ENCODE peak calls at places on chromosomes 13 and 19, in nine cellular contexts. R is upper lobe of right lung, B is BJ, J is fibroblast of lung, I is mammary epithelial cell, H is DND-41, P is RWPE1, T is neural crest cell, D is ovary. E is an unnamed sample.

GRCh38 chr19:2462635-2463421 is 6.1 kb upstream of the LMNB2 start:
- DNase-seq in P (peak), J (peak), H (no peak), I (peak), R (peak), D (peak), B (peak), T (peak), E (peak)

GRCh38 chr13:100594731-100595130 is 6.1 kb upstream of the GGACT start:
- DNase-seq in D (no peak), J (no peak), P (no peak), H (no peak), R (no peak), T (no peak), B (no peak), I (no peak), E (no peak)

GRCh38 chr13:87537946-87538345 is 133.2 kb upstream of the SLITRK5 start:
- DNase-seq in D (no peak), R (no peak), B (no peak), J (no peak), I (no peak), P (no peak), H (no peak), T (no peak), E (no peak)

GRCh38 chr19:28913626-28914025 is 299.3 kb downstream of the UQCRFS1 start:
- DNase-seq in I (no peak), T (no peak), J (no peak), R (no peak), H (no peak), B (no peak), D (no peak), P (no peak), E (no peak)

GRCh38 chr19:11264452-11265176 is 2.3 kb upstream of the DOCK6 start:
- DNase-seq in P (peak), R (peak), B (no peak), T (no peak), D (no peak), H (no peak), I (no peak), J (no peak), E (no peak)

GRCh38 chr13:108508263-108508662 is 121.1 kb upstream of the MYO16 start:
- DNase-seq in J (peak), D (no peak), R (no peak), B (no peak), I (no peak), H (no peak), P (peak), T (no peak), E (no peak)

GRCh38 chr13:49926019-49926418 is 10.1 kb downstream of the SPRYD7 start:
- DNase-seq in H (no peak), P (no peak), T (no peak), J (no peak), I (no peak), B (no peak), D (no peak), R (no peak), E (no peak)

GRCh38 chr13:92805766-92806165 is 420.8 kb upstream of the GPC6 start:
- DNase-seq in D (no peak), I (no peak), P (no peak), R (no peak), J (no peak), H (no peak), T (no peak), B (no peak), E (no peak)

DNA sequence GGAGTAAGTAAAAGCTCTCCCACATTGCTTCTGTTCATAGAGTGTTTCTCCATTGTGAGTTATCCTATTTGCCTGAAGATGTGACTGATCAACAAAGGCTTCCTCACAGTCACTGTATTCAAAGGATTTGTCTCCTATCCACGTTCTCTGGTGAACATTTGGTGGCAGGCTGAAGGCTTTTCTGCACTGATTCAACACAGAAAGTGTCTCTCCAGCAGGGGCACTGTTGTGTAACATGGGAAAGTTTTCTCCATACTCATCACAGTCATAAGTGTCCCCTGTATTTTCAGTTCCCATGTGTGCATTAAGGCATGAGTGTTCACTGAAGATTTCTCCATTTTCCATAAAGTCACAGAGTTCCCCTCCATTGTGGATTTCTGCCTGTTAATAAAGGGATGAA is 17.6 kb downstream of the ZNF121 start:
- DNase-seq in H (no peak), R (no peak), I (no peak), J (no peak), T (no peak), B (no peak), P (no peak), D (no peak), E (no peak)
- TF ChIP-seq CTCF in H (peak), R (no peak), I (no peak), J (no peak), T (peak), B (no peak), P (no peak), D (no peak), E (peak)

DNA sequence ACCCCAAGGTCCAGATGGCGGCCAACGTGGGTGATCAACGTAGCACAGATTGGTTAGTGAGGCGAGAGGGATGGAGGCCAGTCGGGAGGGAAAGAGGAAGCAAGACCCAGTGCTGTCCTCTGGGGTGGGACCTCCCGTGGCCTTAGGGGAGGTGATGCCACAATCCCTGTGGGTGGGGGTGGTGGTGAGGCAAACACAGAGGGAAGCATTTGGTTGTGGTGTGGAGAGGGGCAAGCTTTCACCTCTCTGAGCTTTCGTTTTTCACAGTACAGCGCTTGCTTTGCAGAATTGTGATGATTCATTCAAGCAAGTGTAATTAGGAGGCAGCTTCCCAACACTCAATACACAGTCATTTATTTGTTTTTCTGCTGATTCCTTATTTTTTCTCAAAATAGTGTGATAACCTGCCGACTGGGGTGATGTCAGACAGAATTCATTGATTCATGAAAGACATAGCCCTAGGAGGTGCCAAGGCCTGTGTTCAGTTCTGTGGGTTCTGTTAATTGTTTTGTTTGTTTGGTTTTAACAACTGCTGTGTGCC is 2.4 kb downstream of the LENG8 start:
- DNase-seq in H (no peak), D (no peak), I (no peak), P (no peak), J (peak), T (no peak), B (no peak), R (no peak), E (no peak)
- TF ChIP-seq CTCF in H (no peak), D (no peak), I (no peak), P (no peak), J (no peak), T (no peak), B (no peak), R (no peak), E (no peak)

GRCh38 chr19:55695511-55696290 is 20.7 kb downstream of the EPN1 start:
- DNase-seq in I (no peak), J (no peak), P (no peak), D (peak), R (peak), B (no peak), T (no peak), H (no peak), E (no peak)
- TF ChIP-seq CTCF in I (no peak), J (no peak), P (no peak), D (no peak), R (no peak), B (no peak), T (no peak), H (no peak), E (no peak)

GRCh38 chr13:43133792-43134191 is 110.4 kb downstream of the DNAJC15 start:
- DNase-seq in D (no peak), B (no peak), R (no peak), T (no peak), P (no peak), J (no peak), H (no peak), I (no peak), E (no peak)

GRCh38 chr13:43132911-43133310 is 109.5 kb downstream of the DNAJC15 start:
- DNase-seq in D (no peak), R (no peak), B (no peak), I (no peak), P (no peak), T (no peak), H (no peak), J (no peak), E (no peak)

GRCh38 chr13:43129511-43130130 is 106.2 kb downstream of the DNAJC15 start:
- DNase-seq in J (peak), I (no peak), R (no peak), T (no peak), H (no peak), P (no peak), D (no peak), B (no peak), E (no peak)

GRCh38 chr13:43134896-43135295 is 111.5 kb downstream of the DNAJC15 start:
- DNase-seq in B (no peak), P (no peak), T (no peak), J (no peak), R (no peak), I (no peak), D (no peak), H (no peak), E (no peak)

GRCh38 chr13:43132228-43132627 is 108.8 kb downstream of the DNAJC15 start:
- DNase-seq in B (no peak), D (no peak), T (no peak), H (no peak), J (peak), I (peak), R (no peak), P (peak), E (no peak)
- TF ChIP-seq CTCF in B (peak), D (no peak), T (peak), H (peak), J (peak), I (peak), R (no peak), P (no peak), E (no peak)

GRCh38 chr19:36214388-36215275 is at the start of the genes ZNF146 and ZNF565:
- DNase-seq in J (peak), H (peak), B (peak), P (peak), I (peak), R (peak), T (peak), D (peak), E (peak)
- TF ChIP-seq CTCF in J (no peak), H (peak), B (no peak), P (no peak), I (no peak), R (no peak), T (no peak), D (peak), E (peak)

GRCh38 chr19:49570997-49571676 is 9.2 kb downstream of the NOSIP start:
- DNase-seq in H (peak), T (no peak), B (no peak), P (no peak), R (no peak), I (no peak), D (no peak), J (no peak), E (no peak)
- TF ChIP-seq CTCF in H (peak), T (no peak), B (no peak), P (no peak), R (peak), I (no peak), D (no peak), J (no peak), E (no peak)

GRCh38 chr13:30334663-30335386 is 27.5 kb upstream of the KATNAL1 start:
- DNase-seq in B (no peak), I (no peak), R (no peak), H (no peak), J (no peak), T (peak), D (no peak), P (no peak), E (no peak)
- TF ChIP-seq CTCF in B (peak), I (peak), R (peak), H (peak), J (peak), T (peak), D (no peak), P (no peak), E (peak)

GRCh38 chr13:91351123-91351522 is 3.6 kb downstream of the MIR17HG start:
- DNase-seq in H (no peak), I (no peak), P (no peak), T (no peak), B (no peak), J (no peak), D (no peak), R (no peak), E (no peak)
- TF ChIP-seq CTCF in H (no peak), I (no peak), P (no peak), T (no peak), B (no peak), J (no peak), D (no peak), R (no peak), E (no peak)

GRCh38 chr19:42116308-42117075 is 15.8 kb downstream of the POU2F2 start:
- DNase-seq in J (no peak), H (no peak), R (no peak), B (no peak), P (no peak), D (no peak), T (no peak), I (no peak), E (no peak)
- TF ChIP-seq CTCF in J (peak), H (peak), R (no peak), B (peak), P (no peak), D (no peak), T (no peak), I (peak), E (peak)